ENCODE peak calls at places on chromosomes 1 and 21, in four cellular contexts. One of them, this sample, is unnamed.

GRCh38 chr1:37438037-37438970 is 36.1 kb upstream of the ZC3H12A start:
- DNase-seq in K562: no peak
- DNase-seq in HepG2: no peak
- DNase-seq in A549: no peak
- DNase-seq in this sample: no peak

GRCh38 chr1:95072532-95073419 is at the start of gene ALG14:
- DNase-seq in HepG2: peak; percentile 91
- DNase-seq in K562: peak; percentile 89
- DNase-seq in A549: peak; percentile 83
- DNase-seq in this sample: peak; percentile 79

GRCh38 chr1:37676281-37677243 is 15.8 kb upstream of the CDCA8 start:
- DNase-seq in K562: no peak
- DNase-seq in A549: no peak
- DNase-seq in HepG2: no peak
- DNase-seq in this sample: no peak

GRCh38 chr1:51214615-51215131 is 21.4 kb upstream of the RNF11 start:
- DNase-seq in K562: no peak
- DNase-seq in A549: no peak
- DNase-seq in HepG2: no peak
- DNase-seq in this sample: no peak

GRCh38 chr1:58964428-58964827 is 180.6 kb upstream of the JUN start:
- DNase-seq in K562: no peak
- DNase-seq in A549: no peak
- DNase-seq in HepG2: no peak
- DNase-seq in this sample: no peak

GRCh38 chr1:23393706-23394105 is 24.1 kb upstream of the ZNF436 start:
- DNase-seq in K562: no peak
- DNase-seq in HepG2: no peak
- DNase-seq in A549: no peak
- DNase-seq in this sample: no peak

GRCh38 chr1:212432163-212432705 is 486 bp upstream of the NENF start:
- DNase-seq in A549: no peak
- DNase-seq in K562: no peak
- DNase-seq in HepG2: no peak
- DNase-seq in this sample: no peak

GRCh38 chr1:185155600-185156320 is 993 bp downstream of the TRMT1L start:
- DNase-seq in A549: no peak
- DNase-seq in HepG2: no peak
- DNase-seq in K562: no peak
- DNase-seq in this sample: no peak

GRCh38 chr1:84103197-84103992 is 40.7 kb upstream of the PRKACB start:
- DNase-seq in HepG2: peak; percentile 37
- DNase-seq in K562: peak; percentile 81
- DNase-seq in A549: peak; percentile 22
- DNase-seq in this sample: no peak

GRCh38 chr1:183209533-183210158 is 23.6 kb downstream of the LAMC2 start:
- DNase-seq in A549: peak; percentile 69
- DNase-seq in HepG2: no peak
- DNase-seq in K562: no peak
- DNase-seq in this sample: no peak

GRCh38 chr1:166330096-166330495 is 163.3 kb upstream of the FAM78B start:
- DNase-seq in K562: no peak
- DNase-seq in HepG2: no peak
- DNase-seq in A549: no peak
- DNase-seq in this sample: no peak

DNA sequence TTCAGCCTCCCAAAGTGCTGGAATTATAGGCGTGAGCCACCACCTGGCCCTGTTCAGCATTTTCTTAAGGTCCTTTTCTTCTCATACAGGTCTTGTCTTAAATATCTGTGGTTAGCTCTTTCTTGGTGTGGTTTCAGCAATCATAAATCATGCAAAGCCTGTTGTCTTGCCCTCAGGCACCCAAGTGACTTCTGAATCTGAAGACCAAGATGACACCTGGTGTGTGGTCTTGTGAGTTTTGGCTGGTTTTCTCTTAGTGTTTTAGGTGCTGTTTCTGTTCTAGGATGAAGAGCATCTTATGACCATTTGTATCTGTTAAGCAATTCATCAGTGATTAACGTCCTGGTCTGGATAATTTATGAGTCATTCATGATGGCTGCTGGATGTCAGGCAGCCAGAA is 12.5 kb upstream of the CFAP298 start:
- DNase-seq in K562: no peak
- DNase-seq in A549: no peak
- DNase-seq in HepG2: no peak
- DNase-seq in this sample: no peak
- H3K4me1 ChIP-seq in K562: peaks cover 2% of the 10 kb centered on the region
- H3K4me1 ChIP-seq in A549: no peaks in the 10 kb centered on the region
- H3K4me1 ChIP-seq in HepG2: no peaks in the 10 kb centered on the region
- H3K4me1 ChIP-seq in this sample: no peaks in the 10 kb centered on the region

DNA sequence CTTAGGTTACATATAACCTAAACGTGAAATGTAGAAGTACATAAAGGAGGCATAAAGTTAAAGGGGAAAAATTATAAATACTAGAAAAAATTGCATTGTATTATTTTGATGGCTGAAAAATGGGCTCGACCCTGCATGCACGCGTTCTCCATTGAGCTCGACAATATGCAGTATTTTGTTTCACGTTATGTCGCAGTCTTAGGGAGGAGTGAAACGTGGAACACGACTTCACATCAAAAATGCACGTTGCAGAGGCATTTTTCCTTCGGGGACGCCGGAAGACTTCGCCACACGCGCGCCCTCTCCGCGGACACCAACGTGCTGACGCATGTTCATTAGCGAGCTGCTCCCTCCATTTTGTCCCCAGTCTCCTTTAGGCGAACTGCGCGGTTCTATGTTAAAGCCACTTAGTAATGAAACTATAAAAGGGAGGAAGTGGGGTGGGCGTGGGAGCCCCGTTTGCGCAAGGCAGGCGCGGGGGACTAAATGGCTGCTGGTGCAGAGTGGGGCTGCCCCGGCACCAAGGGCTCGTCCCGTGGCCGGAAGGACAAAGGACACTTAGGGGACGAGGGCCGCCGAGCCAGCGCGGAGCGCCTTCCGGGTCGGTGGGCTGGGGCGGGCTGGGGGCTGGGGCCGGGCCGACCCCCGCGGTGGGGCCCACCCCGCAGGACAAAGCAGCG is 722 bp upstream of the COX20 start:
- DNase-seq in A549: peak; percentile 71
- DNase-seq in K562: no peak
- DNase-seq in HepG2: peak; percentile 91
- DNase-seq in this sample: peak; percentile 44
- TF ChIP-seq PHF8 in A549: peak; percentile 47
- TF ChIP-seq PHF8 in K562: peak; percentile 67
- TF ChIP-seq PHF8 in HepG2: peak; percentile 26
- TF ChIP-seq PHF8 in this sample: peak; percentile 81

DNA sequence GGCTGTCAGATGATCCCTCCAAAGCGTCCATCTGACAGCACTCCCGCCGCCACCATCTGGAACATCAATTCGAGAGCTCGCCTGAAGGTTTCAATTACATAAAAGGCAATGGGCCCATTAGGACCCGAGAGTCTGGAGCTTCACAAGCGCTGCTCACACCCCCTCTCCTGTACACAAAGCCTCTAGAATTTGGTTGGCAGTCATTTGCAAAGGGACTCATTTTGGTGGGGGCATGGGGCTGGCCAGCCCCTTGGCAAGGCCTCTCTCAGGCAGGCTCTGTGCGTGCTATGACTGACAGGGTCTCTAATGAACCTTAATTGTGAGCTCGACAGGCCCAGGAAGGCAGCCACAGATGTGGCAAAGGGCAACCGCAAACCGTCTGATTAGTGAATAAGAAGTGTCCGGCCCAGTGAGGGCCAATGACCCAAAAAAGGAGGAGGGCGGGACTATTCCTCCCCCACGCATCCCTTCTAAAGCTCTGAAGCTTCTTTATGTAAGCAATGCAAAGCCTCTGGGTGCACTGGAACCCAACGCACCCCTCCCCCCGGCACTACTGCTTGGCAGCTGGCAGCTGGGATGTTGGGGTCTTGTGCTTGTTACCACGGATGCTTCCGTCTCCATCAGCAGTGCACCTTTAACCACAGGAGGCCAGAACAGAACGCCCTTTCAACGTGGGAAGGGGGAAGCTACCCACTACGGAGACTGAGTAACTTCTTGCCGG is 79.4 kb downstream of the CAPZB start:
- DNase-seq in HepG2: no peak
- DNase-seq in A549: no peak
- DNase-seq in K562: peak; percentile 42
- DNase-seq in this sample: no peak
- H3K4me1 ChIP-seq in HepG2: peaks cover 71% of the 10 kb centered on the region
- H3K4me1 ChIP-seq in A549: no peaks in the 10 kb centered on the region
- H3K4me1 ChIP-seq in K562: peaks cover 32% of the 10 kb centered on the region
- H3K4me1 ChIP-seq in this sample: peaks cover 18% of the 10 kb centered on the region

DNA sequence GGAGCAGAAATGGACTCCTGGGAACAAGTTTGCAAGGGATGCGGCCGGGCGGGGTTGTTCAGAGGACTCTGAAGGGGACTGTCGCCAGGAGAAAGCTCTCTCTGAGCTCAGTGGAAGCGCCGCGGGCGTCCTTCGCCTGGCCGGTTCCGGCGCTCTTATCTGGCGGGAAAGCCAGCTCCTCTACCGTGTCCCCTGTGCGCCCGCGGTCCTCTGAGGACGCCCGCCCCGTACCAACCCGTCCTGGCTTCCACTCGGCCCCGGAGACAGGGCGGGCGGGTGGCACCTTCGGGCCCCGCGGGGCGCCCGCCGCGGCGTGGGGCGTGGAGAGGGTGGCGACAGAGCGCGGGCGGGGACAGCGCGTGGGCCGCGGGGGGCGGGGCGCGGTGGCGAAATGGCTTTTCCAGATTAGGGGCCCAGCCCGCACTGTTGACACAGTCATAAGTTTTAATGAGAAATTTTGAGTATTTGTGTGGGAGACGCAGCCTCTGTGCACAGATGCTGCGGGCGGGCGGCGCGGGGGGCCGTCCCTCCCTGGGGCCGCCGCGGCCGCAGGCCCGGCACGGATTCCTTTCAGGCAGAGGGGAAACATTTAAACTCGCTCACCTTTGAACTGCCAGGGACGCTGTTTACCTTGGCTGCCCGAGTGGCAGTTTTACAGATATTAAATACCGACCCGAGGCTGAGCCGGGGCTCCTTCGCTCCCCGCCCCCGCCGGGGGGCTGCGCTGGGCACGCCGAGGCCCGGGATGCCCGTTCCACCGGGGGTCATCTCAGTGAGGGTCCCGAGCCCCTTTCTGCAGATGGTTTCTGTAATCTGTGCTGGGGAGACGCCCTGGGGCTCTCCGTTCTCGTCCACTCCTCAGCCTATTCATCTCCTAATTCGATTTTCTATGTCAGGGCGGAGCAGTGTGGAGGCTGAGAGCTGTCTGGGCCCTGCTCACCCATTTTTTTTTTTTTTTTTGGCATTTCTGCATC is 70.4 kb downstream of the FOXD2 start:
- DNase-seq in K562: peak; percentile 64
- DNase-seq in A549: peak; percentile 11
- DNase-seq in HepG2: peak; percentile 28
- DNase-seq in this sample: no peak
- TF ChIP-seq PHF8 in K562: no peak
- TF ChIP-seq PHF8 in A549: no peak
- TF ChIP-seq PHF8 in HepG2: no peak
- TF ChIP-seq PHF8 in this sample: no peak

DNA sequence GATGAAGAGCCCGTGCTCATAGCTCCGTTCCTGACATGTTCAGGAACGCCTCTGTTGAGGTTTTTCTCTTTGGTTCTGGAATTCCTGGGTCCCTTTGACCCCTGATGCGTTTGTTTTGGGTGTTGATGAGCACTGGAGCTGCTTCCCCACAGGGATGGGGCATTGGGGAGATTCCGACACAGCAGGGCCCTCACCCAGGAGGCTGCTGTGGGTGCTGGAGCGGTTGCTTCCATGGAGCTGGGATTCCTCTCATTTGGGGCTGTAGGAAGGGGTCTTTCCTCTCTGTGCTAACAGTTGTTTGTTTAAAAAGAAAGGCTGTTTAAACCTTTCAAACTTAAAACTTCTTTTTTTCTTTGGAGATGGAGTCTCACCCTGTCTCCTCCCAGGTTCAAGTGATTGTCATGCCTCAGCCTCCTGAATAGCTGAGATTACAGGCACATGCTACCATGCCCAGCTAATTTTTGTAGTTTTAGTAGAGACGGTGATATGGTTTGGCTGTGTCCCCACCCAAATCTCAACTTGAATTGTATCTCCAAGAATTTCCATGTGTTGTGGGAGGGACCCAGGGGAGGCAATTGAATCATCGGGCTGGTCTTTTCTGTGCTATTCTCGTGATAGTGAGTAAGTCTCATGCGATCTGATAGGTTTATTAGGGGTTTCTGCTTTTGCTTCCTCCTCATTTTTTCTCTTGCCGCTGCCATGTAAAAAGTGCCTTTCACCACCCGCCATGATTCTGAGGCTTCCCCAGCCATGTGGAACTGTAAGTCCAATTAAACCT is 48.9 kb downstream of the SKI start:
- DNase-seq in A549: no peak
- DNase-seq in K562: no peak
- DNase-seq in HepG2: no peak
- DNase-seq in this sample: no peak
- H3K4me1 ChIP-seq in A549: peaks cover 26% of the 10 kb centered on the region
- H3K4me1 ChIP-seq in K562: peaks cover 64% of the 10 kb centered on the region
- H3K4me1 ChIP-seq in HepG2: peaks cover 49% of the 10 kb centered on the region
- H3K4me1 ChIP-seq in this sample: peaks cover 41% of the 10 kb centered on the region

This sample was measured in H1.